ENCODE peak calls at places on chromosome 10, in four cellular contexts. H is SW 1271; D is CD8-positive, alpha-beta T cell; U is activated naive CD4-positive, alpha-beta T cell treated with anti-CD3 and anti-CD28 coated beads for 36 hours. I is an unnamed sample.

GRCh38 chr10:49803988-49804387 is 41.9 kb upstream of the OGDHL start:
- DNase-seq in H (no peak), D (no peak), U (no peak), I (no peak)

GRCh38 chr10:129483427-129484010 is 16.5 kb downstream of the MGMT start:
- DNase-seq in H (no peak), D (no peak), U (no peak), I (no peak)

GRCh38 chr10:8369666-8370065 is 315.2 kb downstream of the GATA3 start:
- DNase-seq in H (no peak), D (no peak), U (no peak), I (peak)

GRCh38 chr10:131198843-131199242 is 112.7 kb downstream of the TCERG1L start:
- DNase-seq in H (no peak), D (peak), U (no peak), I (no peak)

GRCh38 chr10:104937528-104937927 is 296.4 kb downstream of the SORCS3 start:
- DNase-seq in H (peak), D (no peak), U (peak), I (no peak)

GRCh38 chr10:119342017-119342734 is 134.8 kb downstream of the GRK5 start:
- DNase-seq in H (no peak), D (no peak), U (no peak), I (no peak)

GRCh38 chr10:70672993-70673928 is 955 bp downstream of the ADAMTS14 start:
- DNase-seq in H (no peak), D (no peak), U (no peak), I (no peak)

GRCh38 chr10:45419673-45420020 is 45.6 kb downstream of the ALOX5 start:
- DNase-seq in H (no peak), D (no peak), U (no peak), I (no peak)

GRCh38 chr10:4770766-4771553 is 55.0 kb upstream of the AKR1E2 start:
- DNase-seq in H (peak), D (no peak), U (no peak), I (no peak)

GRCh38 chr10:105837951-105838350 is 1196.9 kb downstream of the SORCS3 start:
- DNase-seq in H (no peak), D (no peak), U (no peak), I (no peak)

GRCh38 chr10:31928531-31929259 is at the start of gene ARHGAP12:
- DNase-seq in H (peak), D (peak), U (peak), I (peak)

GRCh38 chr10:97490592-97490991 is 7.6 kb downstream of the MMS19 start:
- DNase-seq in H (no peak), D (no peak), U (no peak), I (no peak)

GRCh38 chr10:20768849-20769248 is 128.3 kb downstream of the NEBL start:
- DNase-seq in H (peak), D (no peak), U (no peak), I (no peak)

I was measured in activated CD4-positive, alpha-beta memory T cell treated with anti-CD3 and anti-CD28 coated beads for 36 hours.